ENCODE peak calls at places on chromosome 2, in four cellular contexts. F is fibroblast of lung, B is upper lobe of right lung, M is bronchial epithelial cell. Y is an unnamed sample.

GRCh38 chr2:120953843-120954584 is 218.3 kb downstream of the GLI2 start:
- DNase-seq in B (no peak), M (no peak), F (no peak), Y (no peak)

GRCh38 chr2:85741811-85742507 is 11.8 kb upstream of the ATOH8 start:
- DNase-seq in F (peak), M (peak), B (peak), Y (peak)

GRCh38 chr2:212327171-212327809 is 211.3 kb downstream of the ERBB4 start:
- DNase-seq in B (no peak), F (no peak), M (no peak), Y (no peak)

GRCh38 chr2:85171916-85172315 is 38.7 kb downstream of the TCF7L1 start:
- DNase-seq in M (no peak), B (peak), F (no peak), Y (no peak)

GRCh38 chr2:193966590-193966989 is 1690.4 kb upstream of the SLC39A10 start:
- DNase-seq in B (no peak), F (peak), M (peak), Y (peak)

GRCh38 chr2:227813229-227813561 is 447 bp upstream of the CCL20 start:
- DNase-seq in M (no peak), F (no peak), B (no peak), Y (no peak)

GRCh38 chr2:235135990-235136561 is 184.3 kb downstream of the SH3BP4 start:
- DNase-seq in M (peak), F (peak), B (peak), Y (peak)

GRCh38 chr2:192029089-192029488 is 165.6 kb downstream of the TMEFF2 start:
- DNase-seq in B (no peak), M (peak), F (no peak), Y (peak)

GRCh38 chr2:97267411-97268074 is 154.6 kb downstream of the ANKRD36 start:
- DNase-seq in F (no peak), B (peak), M (no peak), Y (no peak)

GRCh38 chr2:19282305-19282704 is 76.1 kb downstream of the OSR1 start:
- DNase-seq in F (no peak), M (no peak), B (no peak), Y (no peak)

GRCh38 chr2:130759906-130760753 is 4.8 kb downstream of the AMER3 start:
- DNase-seq in M (no peak), B (no peak), F (peak), Y (peak)

GRCh38 chr2:239441261-239441701 is 40.5 kb upstream of the HDAC4 start:
- DNase-seq in B (no peak), M (no peak), F (peak), Y (no peak)

GRCh38 chr2:168772704-168773103 is 29.7 kb upstream of the NOSTRIN start:
- DNase-seq in F (no peak), B (no peak), M (no peak), Y (no peak)

GRCh38 chr2:168775837-168776236 is 26.6 kb upstream of the NOSTRIN start:
- DNase-seq in M (no peak), F (no peak), B (no peak), Y (no peak)

GRCh38 chr2:168773128-168773527 is 29.3 kb upstream of the NOSTRIN start:
- DNase-seq in B (no peak), M (no peak), F (no peak), Y (no peak)

GRCh38 chr2:168770796-168771195 is 31.6 kb upstream of the NOSTRIN start:
- DNase-seq in F (peak), B (no peak), M (no peak), Y (no peak)

DNA sequence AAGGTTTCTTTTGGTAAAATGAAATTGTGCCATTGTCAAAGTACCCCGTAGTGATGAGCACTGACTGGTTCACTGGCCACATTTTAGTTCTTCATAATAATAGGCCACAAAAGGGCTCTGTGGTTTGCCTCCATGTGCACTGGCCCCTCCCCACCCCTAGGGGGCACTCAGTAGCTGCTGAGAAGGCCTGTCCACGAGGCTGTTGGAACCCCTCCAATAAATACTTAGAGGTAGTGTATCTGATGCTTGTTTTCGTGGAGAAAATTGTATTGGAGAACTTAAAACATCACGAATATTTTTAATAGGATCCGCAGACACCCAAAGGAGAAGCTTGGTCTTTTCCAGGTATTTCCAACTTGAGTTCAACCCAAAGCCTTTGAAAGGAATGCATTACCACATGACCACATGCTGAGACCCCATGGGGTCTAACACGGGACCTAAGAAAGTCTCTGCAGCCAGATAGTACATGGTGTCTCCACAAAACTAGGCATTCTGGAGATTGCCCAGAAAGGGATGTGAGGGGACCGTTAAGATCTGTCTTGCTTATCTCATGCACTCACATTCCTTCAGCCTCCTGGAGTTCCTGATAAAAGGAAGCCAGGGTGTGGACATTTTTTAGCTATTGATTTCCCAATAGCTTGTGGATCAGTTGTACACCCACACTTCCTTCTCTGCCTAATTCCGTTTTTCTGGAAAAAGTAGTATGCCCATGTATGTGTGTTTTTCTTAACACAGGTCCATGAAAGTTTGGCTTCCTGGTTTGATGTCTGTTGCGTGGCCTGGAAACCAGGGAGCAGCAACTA is 28.5 kb upstream of the NOSTRIN start:
- DNase-seq in B (peak), F (peak), M (peak), Y (peak)
- TF ChIP-seq CTCF in B (peak), F (peak), M (peak), Y (peak)

GRCh38 chr2:160490760-160491367 is 2.7 kb downstream of the RBMS1 start:
- DNase-seq in M (peak), B (no peak), F (no peak), Y (no peak)

GRCh38 chr2:160492401-160493226 is 993 bp downstream of the RBMS1 start:
- DNase-seq in F (peak), B (peak), M (no peak), Y (peak)

GRCh38 chr2:160494243-160494642 is 636 bp upstream of the RBMS1 start:
- DNase-seq in F (peak), M (no peak), B (no peak), Y (no peak)

GRCh38 chr2:160491922-160492371 is 1.7 kb downstream of the RBMS1 start:
- DNase-seq in M (peak), F (peak), B (no peak), Y (peak)

DNA sequence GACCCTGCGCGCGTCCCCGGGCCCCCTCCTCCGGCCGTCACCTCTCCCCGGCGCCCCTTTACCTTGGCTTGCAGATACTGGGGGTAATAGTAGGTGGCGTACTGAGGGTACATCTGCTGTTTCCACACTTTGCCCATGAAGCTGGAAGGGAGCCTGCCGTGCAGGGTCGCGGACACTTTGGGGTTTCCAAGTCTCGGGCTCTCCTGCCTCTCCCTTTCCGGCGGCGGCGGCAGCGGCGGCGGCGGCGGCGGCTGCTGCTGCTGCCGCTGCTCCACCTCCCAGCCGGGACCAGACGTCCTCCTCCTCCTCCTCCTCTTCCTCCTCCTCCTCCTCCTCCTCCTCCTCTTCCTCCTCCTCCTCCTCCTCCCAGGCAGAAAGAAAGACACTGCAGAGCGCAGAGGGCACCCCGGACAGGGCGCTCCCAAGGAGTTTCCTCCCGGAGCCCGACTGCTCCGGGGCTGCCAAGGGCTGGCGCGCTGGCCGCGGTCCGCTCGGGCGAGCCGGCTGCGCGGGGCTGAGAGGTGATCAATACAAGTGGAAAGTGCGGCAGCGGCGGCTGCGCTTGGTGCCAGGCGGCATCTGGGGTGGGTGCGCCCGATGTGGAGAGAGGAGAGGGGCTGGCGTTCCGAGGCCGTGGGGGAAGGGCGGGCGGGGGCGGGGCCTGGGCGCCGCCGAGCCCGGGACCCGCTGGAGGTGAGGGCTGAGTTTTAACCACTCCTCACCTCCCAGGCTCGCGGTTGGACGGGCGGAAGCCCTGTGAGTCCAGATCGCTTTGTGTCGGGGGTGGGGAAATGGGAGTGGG is at the start of gene RBMS1:
- DNase-seq in F (peak), B (peak), M (peak), Y (peak)
- H3K4me3 ChIP-seq in F (peak), B (peak), M (peak), Y (peak)

DNA sequence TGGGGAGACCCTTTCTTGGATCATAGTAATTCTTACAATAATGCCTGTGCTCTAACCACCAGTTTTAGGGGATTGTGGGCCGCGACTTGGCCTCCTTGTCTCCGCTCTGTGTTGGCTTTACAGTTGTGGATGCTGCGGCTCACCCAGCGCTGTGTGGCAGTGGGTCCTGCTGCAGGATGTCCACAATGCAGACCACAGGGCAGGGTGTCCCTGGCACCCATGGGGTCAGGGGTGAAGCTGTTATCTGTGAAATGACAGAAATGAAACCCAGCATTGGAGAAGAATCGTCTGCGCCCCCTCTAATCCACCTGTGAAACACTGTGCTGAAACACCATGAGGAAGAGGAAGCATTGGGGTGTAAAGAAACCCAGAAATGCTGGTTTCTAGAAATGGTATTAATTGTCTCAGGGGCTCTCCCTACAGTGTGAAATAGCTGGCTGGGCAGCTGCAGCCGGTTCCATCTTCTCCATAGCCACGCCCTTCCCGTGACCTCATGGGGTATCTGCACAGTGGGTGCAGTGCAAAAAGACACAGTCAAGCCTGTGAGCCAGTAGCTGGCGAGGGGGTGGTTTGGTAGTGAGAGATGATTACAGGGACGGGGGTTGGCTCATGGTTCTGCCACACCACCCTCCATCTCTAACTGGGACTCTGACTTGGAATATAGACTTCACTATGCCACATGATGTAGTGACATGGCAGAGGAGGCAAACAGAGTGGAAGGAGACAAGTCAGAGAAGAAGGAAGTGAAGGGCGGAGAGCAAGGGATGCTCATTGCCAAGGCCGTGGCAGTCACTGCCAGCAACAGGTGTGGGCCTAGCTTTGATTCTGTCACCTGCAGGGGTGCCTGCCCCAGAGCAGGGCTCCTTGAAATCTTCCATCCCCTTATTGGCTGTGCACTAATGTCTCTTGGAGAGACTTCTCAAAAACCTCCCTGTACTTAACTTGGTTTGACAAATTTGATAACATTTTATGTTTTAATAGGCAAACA is 16.2 kb downstream of the INPP4A start:
- DNase-seq in M (no peak), B (no peak), F (no peak), Y (no peak)
- TF ChIP-seq CTCF in M (no peak), B (no peak), F (no peak), Y (no peak)

DNA sequence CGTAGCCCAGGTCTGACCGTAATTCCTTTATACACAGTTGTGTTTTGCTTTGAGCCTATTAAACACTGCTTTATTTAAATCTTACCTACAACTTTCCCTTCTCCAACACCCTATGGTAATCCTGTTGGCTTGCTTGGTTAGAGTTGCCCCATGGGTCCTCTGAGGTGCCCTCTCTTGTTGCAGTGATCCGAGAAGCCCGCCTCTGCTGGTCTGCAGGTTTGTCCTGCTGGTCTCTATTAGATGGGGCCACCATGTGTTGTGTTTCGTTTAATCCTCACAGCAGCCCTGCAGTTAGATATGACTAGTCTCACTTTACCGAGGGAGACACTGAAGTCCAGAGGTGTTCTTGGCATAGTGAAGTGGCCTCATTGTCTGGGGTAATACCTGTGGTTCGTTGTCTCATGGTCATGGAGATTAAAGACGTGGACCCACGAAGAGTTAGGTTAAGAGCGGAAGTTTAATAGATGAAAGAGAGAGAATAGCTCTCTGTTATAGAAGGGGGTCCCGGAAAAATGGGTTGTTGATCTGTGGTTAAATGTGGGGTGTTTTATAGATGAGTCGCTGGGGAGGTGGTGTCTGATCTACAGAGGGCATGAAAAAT is 7.2 kb upstream of the PDIA6 start:
- DNase-seq in M (no peak), B (no peak), F (no peak), Y (no peak)
- H3K4me3 ChIP-seq in M (no peak), B (no peak), F (no peak), Y (no peak)

GRCh38 chr2:156399950-156400703 is 36.1 kb upstream of the GPD2 start:
- DNase-seq in M (peak), B (peak), F (peak), Y (peak)
- TF ChIP-seq CTCF in M (no peak), B (no peak), F (no peak), Y (no peak)

GRCh38 chr2:68774569-68775271 is 40.1 kb downstream of the ARHGAP25 start:
- DNase-seq in F (peak), B (peak), M (no peak), Y (no peak)

GRCh38 chr2:68779595-68779994 is 45.0 kb downstream of the ARHGAP25 start:
- DNase-seq in F (no peak), B (no peak), M (no peak), Y (no peak)

GRCh38 chr2:68775272-68775847 is 40.7 kb downstream of the ARHGAP25 start:
- DNase-seq in B (no peak), F (no peak), M (no peak), Y (no peak)

GRCh38 chr2:68772109-68772508 is 37.5 kb downstream of the ARHGAP25 start:
- DNase-seq in B (no peak), F (no peak), M (no peak), Y (no peak)

DNA sequence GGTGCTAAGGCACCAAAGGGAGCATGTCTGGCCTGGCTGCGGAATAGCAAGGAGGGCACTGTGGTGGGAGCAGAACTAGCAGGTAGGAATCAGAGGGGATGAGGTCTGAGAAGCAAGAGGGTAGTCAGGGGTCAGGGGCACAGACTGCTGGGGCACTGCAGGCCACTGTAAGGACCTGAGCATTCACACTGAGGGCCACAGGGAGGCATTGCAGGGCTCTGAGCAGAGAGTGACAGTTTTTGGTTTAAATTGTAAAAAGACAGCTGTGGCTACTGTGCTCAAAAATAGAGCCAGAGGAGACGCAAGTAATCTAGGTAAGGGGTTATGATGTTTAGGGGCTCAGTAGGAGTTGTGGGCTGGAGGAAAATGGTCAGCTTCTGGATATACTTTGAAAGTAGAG is 41.5 kb downstream of the ARHGAP25 start:
- DNase-seq in F (no peak), M (no peak), B (no peak), Y (no peak)
- H3K4me3 ChIP-seq in F (no peak), M (no peak), B (peak), Y (no peak)

DNA sequence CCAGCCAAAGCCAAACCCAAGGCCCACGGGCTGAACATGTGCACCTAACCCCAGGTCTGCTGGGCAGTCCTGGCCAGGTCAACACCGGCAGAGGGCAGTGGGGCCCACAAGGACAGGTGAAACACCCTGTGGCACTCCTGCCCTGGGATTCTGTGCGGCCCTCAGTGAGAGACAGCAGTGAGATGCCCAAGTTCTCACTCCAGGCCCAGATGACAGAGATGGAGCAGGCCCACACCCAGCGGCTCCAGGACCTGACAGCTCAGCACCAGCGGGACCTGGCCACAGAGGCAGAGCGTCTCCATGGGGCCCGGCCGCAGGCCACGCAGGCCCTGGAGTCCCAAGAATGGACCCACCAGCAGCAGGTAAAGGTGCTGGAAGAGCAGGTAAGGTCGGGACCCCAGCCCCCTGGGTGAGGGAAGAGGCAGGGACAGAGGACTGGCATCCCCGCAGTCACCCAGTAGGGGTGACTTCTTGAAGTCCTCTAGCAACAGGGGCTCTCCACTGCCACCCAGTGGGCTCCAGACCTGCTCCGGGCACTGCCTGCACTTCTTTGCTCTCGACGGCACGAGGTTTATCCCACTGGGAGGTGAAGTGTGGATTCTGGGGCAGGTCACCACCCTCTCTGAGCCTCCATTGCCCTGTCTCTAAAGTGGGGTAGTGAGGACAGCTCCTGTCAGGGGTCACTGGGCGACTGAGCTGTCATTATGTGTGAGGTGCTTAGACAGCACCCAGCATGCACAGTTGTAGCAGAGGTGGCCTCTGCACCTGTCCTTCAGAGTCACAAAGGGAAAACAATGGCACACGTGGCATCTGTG is 8.8 kb upstream of the SNED1 start:
- DNase-seq in B (peak), M (no peak), F (peak), Y (peak)
- TF ChIP-seq CTCF in B (peak), M (peak), F (peak), Y (peak)